ENCODE peak calls at places on chromosome 15, in ten cellular contexts. J is GM04503; K is HT-29; G is effector memory CD4-positive, alpha-beta T cell; M is DND-41; A is GM23248; Z is IMR-90; H is ELF-1; U is cardiac septum; P is astrocyte of the spinal cord. T is an unnamed sample.

GRCh38 chr15:63986185-63986680 is 60.1 kb downstream of the DAPK2 start:
- DNase-seq in J (no peak), K (no peak), G (no peak), M (no peak), A (peak), Z (no peak), H (no peak), U (no peak), P (no peak), T (no peak)

GRCh38 chr15:28950916-28951315 is 65.1 kb downstream of the APBA2 start:
- DNase-seq in J (no peak), K (no peak), G (no peak), M (no peak), A (no peak), Z (no peak), H (no peak), U (no peak), P (no peak), T (no peak)

GRCh38 chr15:23372284-23372683 is 17.7 kb downstream of the GOLGA8S start:
- DNase-seq in J (no peak), K (no peak), G (no peak), M (no peak), A (no peak), Z (no peak), H (peak), U (no peak), P (peak), T (no peak)

GRCh38 chr15:30943654-30944335 is 40.1 kb downstream of the FAN1 start:
- DNase-seq in J (no peak), K (no peak), G (no peak), M (no peak), A (no peak), Z (no peak), H (no peak), U (no peak), P (peak), T (no peak)

GRCh38 chr15:76267077-76267476 is 44.2 kb downstream of the ETFA start:
- DNase-seq in J (no peak), K (no peak), G (no peak), M (no peak), A (no peak), Z (no peak), H (no peak), U (no peak), P (no peak), T (no peak)

GRCh38 chr15:52635908-52636307 is 43.3 kb downstream of the ATOSA start:
- DNase-seq in J (no peak), K (no peak), G (no peak), M (no peak), A (no peak), Z (no peak), H (no peak), U (no peak), P (no peak), T (no peak)

GRCh38 chr15:23538657-23539056 is 26.8 kb upstream of the MKRN3 start:
- DNase-seq in J (no peak), K (no peak), G (no peak), M (no peak), A (no peak), Z (no peak), H (peak), U (no peak), P (no peak), T (no peak)

GRCh38 chr15:101318810-101319200 is 23.8 kb upstream of the SNRPA1 start:
- DNase-seq in J (no peak), K (no peak), G (no peak), M (no peak), A (no peak), Z (no peak), H (no peak), U (no peak), P (no peak), T (no peak)

GRCh38 chr15:44535092-44535491 is 1.9 kb upstream of the EIF3J start:
- DNase-seq in J (no peak), K (no peak), G (no peak), M (no peak), A (no peak), Z (no peak), H (no peak), U (no peak), P (no peak), T (no peak)

GRCh38 chr15:69794643-69795461 is 302.9 kb downstream of the TLE3 start:
- DNase-seq in J (peak), K (no peak), G (no peak), M (no peak), A (peak), Z (peak), H (peak), U (no peak), P (peak), T (peak)

GRCh38 chr15:90219421-90220141 is 14.2 kb downstream of the CIB1 start:
- DNase-seq in J (no peak), K (peak), G (peak), M (peak), A (peak), Z (no peak), H (peak), U (no peak), P (no peak), T (no peak)